ENCODE peak calls at places on chromosomes 7 and 10, in eight cellular contexts. R is CD8-positive, alpha-beta memory T cell; V is GM23248; E is left ventricle myocardium inferior; L is neural progenitor cell; N is RWPE1; O is Calu3; P is GM13976. W is an unnamed sample.

GRCh38 chr10:72332423-72333110 is 22.2 kb downstream of the DNAJB12 start:
- DNase-seq in L (no peak), O (no peak), N (no peak), E (no peak), R (no peak), V (no peak), P (no peak), W (no peak)

GRCh38 chr7:122974229-122974628 is 21.3 kb downstream of the TAS2R16 start:
- DNase-seq in P (no peak), L (no peak), R (no peak), E (no peak), O (no peak), V (no peak), N (no peak), W (no peak)

GRCh38 chr7:105876964-105877601 is 684 bp upstream of the ATXN7L1 start:
- DNase-seq in V (peak), O (peak), P (peak), R (no peak), E (peak), N (peak), L (peak), W (peak)

GRCh38 chr10:10846476-10846875 is 171.2 kb upstream of the CELF2 start:
- DNase-seq in E (no peak), P (no peak), V (no peak), N (no peak), R (no peak), O (no peak), L (no peak), W (no peak)

GRCh38 chr10:78738457-78738856 is 330.3 kb upstream of the ZMIZ1 start:
- DNase-seq in P (no peak), L (no peak), V (no peak), R (no peak), E (no peak), N (no peak), O (no peak), W (no peak)

GRCh38 chr7:132390705-132391104 is 185.6 kb downstream of the PLXNA4 start:
- DNase-seq in E (no peak), P (no peak), L (no peak), V (peak), O (no peak), R (no peak), N (no peak), W (no peak)

GRCh38 chr7:97971120-97971989 is 18.6 kb downstream of the OCM2 start:
- DNase-seq in N (peak), V (peak), O (peak), P (peak), R (no peak), L (peak), E (no peak), W (peak)

GRCh38 chr7:74584160-74584954 is 73.2 kb upstream of the GTF2I start:
- DNase-seq in P (no peak), E (no peak), R (no peak), V (no peak), O (no peak), N (no peak), L (no peak), W (no peak)

GRCh38 chr7:137847418-137848050 is 760 bp upstream of the DGKI start:
- DNase-seq in N (no peak), V (peak), O (no peak), E (no peak), P (peak), R (no peak), L (peak), W (peak)

GRCh38 chr10:110681023-110681681 is 37.0 kb downstream of the RBM20 start:
- DNase-seq in P (peak), N (peak), E (peak), L (peak), V (peak), O (peak), R (peak), W (peak)

GRCh38 chr7:28921822-28922221 is 36.3 kb downstream of the TRIL start:
- DNase-seq in V (peak), P (peak), E (no peak), O (peak), R (peak), L (peak), N (peak), W (peak)

GRCh38 chr7:4689668-4690067 is 7.6 kb downstream of the FOXK1 start:
- DNase-seq in R (no peak), E (no peak), O (no peak), L (no peak), V (peak), N (no peak), P (no peak), W (no peak)

GRCh38 chr10:101071266-101071884 is 9.6 kb downstream of the KAZALD1 start:
- DNase-seq in R (no peak), P (no peak), O (no peak), N (no peak), V (peak), L (no peak), E (peak), W (no peak)

GRCh38 chr7:12965767-12966166 is 278.3 kb downstream of the ARL4A start:
- DNase-seq in O (no peak), V (no peak), N (peak), E (no peak), L (no peak), P (no peak), R (no peak), W (no peak)

GRCh38 chr7:21318916-21319270 is 109.0 kb upstream of the SP4 start:
- DNase-seq in V (no peak), P (no peak), L (no peak), N (no peak), R (no peak), E (no peak), O (no peak), W (no peak)

GRCh38 chr7:6502886-6503285 is 48.4 kb downstream of the GRID2IP start:
- DNase-seq in V (no peak), O (no peak), P (peak), E (no peak), R (no peak), N (no peak), L (no peak), W (no peak)

GRCh38 chr7:142384508-142384922 is 126.7 kb upstream of the PRSS58 start:
- DNase-seq in E (no peak), R (no peak), N (peak), O (no peak), P (no peak), V (peak), L (no peak), W (no peak)

GRCh38 chr7:148020679-148021078 is 569.9 kb upstream of the C7orf33 start:
- DNase-seq in V (no peak), O (no peak), E (no peak), P (no peak), N (no peak), R (no peak), L (peak), W (no peak)

GRCh38 chr7:45171946-45172345 is 14.4 kb downstream of the RAMP3 start:
- DNase-seq in R (no peak), E (no peak), L (no peak), O (no peak), N (no peak), V (no peak), P (no peak), W (no peak)

GRCh38 chr7:49778731-49779270 is 5.4 kb downstream of the VWC2 start:
- DNase-seq in P (no peak), O (no peak), E (no peak), N (no peak), R (no peak), L (no peak), V (no peak), W (no peak)

GRCh38 chr7:16762177-16762576 is 8.6 kb downstream of the TSPAN13 start:
- DNase-seq in R (no peak), N (no peak), P (no peak), O (no peak), L (no peak), V (no peak), E (no peak), W (no peak)

GRCh38 chr10:116130006-116130405 is 143.0 kb downstream of the GFRA1 start:
- DNase-seq in L (no peak), P (no peak), E (no peak), O (no peak), N (no peak), R (no peak), V (no peak), W (no peak)

GRCh38 chr7:12130664-12131063 is 80.4 kb upstream of the TMEM106B start:
- DNase-seq in O (no peak), R (no peak), N (no peak), V (no peak), E (no peak), L (no peak), P (no peak), W (no peak)

GRCh38 chr10:84543077-84543476 is 214.7 kb downstream of the CCSER2 start:
- DNase-seq in R (no peak), E (no peak), V (no peak), O (no peak), P (no peak), L (no peak), N (no peak), W (no peak)

GRCh38 chr7:151786241-151786640 is 90.7 kb downstream of the PRKAG2 start:
- DNase-seq in E (no peak), L (no peak), O (no peak), N (no peak), R (no peak), P (no peak), V (no peak), W (no peak)

GRCh38 chr10:58373446-58373834 is 11.8 kb upstream of the TFAM start:
- DNase-seq in P (no peak), O (peak), V (peak), R (no peak), E (no peak), L (no peak), N (peak), W (no peak)

GRCh38 chr10:43846187-43846680 is 197.6 kb upstream of the ZNF32 start:
- DNase-seq in O (no peak), E (peak), N (no peak), V (peak), P (no peak), R (peak), L (no peak), W (no peak)

GRCh38 chr10:43623351-43623750 is 17.1 kb downstream of the ZNF485 start:
- DNase-seq in L (no peak), V (peak), P (no peak), O (no peak), E (no peak), R (peak), N (no peak), W (no peak)

GRCh38 chr7:19560111-19560883 is 148.5 kb downstream of the POLR1F start:
- DNase-seq in O (no peak), L (no peak), V (peak), E (no peak), P (no peak), R (no peak), N (peak), W (no peak)

GRCh38 chr7:32164341-32164996 is 94.3 kb upstream of the PDE1C start:
- DNase-seq in E (no peak), O (peak), V (peak), L (peak), P (no peak), R (no peak), N (peak), W (no peak)

GRCh38 chr10:97321032-97321806 is 2.1 kb downstream of the FRAT1 start:
- DNase-seq in V (no peak), L (peak), E (peak), P (no peak), O (no peak), R (no peak), N (no peak), W (no peak)

GRCh38 chr7:107538001-107538400 is 25.7 kb downstream of the COG5 start:
- DNase-seq in E (no peak), L (no peak), O (no peak), V (no peak), R (no peak), P (no peak), N (no peak), W (no peak)

GRCh38 chr10:62250594-62251198 is 17.9 kb downstream of the RTKN2 start:
- DNase-seq in L (no peak), E (no peak), P (no peak), O (peak), V (peak), R (no peak), N (peak), W (no peak)